ENCODE peak calls at places on chromosomes 13 and 19, in five cellular contexts. R is HAP-1, Q is fibroblast of lung, C is left ventricle myocardium inferior, M is cardiac muscle cell. Z is an unnamed sample.

GRCh38 chr19:14381689-14382474 is 638 bp downstream of the ADGRE5 start:
- DNase-seq in M (peak), R (peak), Q (peak), C (peak), Z (peak)

GRCh38 chr19:21877976-21878375 is 42.0 kb upstream of the ZNF43 start:
- DNase-seq in C (no peak), M (no peak), R (no peak), Q (no peak), Z (no peak)

GRCh38 chr19:55097864-55098715 is 19.3 kb downstream of the PPP1R12C start:
- DNase-seq in Q (no peak), M (no peak), R (no peak), C (no peak), Z (no peak)

GRCh38 chr13:25117312-25117711 is 21.4 kb downstream of the PABPC3 start:
- DNase-seq in M (no peak), C (no peak), R (no peak), Q (no peak), Z (no peak)

GRCh38 chr13:74325106-74325505 is 190.9 kb upstream of the KLF12 start:
- DNase-seq in M (peak), C (no peak), Q (peak), R (no peak), Z (peak)

GRCh38 chr19:13195678-13196077 is 45.5 kb downstream of the IER2 start:
- DNase-seq in Q (no peak), R (peak), C (no peak), M (no peak), Z (no peak)

GRCh38 chr13:44309771-44310767 is 63.6 kb upstream of the SERP2 start:
- DNase-seq in C (peak), Q (peak), R (no peak), M (no peak), Z (peak)

GRCh38 chr13:111652676-111653075 is 332.2 kb downstream of the TEX29 start:
- DNase-seq in R (no peak), Q (no peak), M (no peak), C (no peak), Z (no peak)

GRCh38 chr19:6925801-6926751 is 38.7 kb downstream of the ADGRE1 start:
- DNase-seq in R (no peak), M (no peak), C (no peak), Q (no peak), Z (no peak)

GRCh38 chr13:41597348-41598041 is 140.1 kb downstream of the RGCC start:
- DNase-seq in R (no peak), Q (peak), C (no peak), M (no peak), Z (no peak)

GRCh38 chr13:39417131-39417530 is 185.9 kb downstream of the LHFPL6 start:
- DNase-seq in Q (no peak), M (peak), C (no peak), R (peak), Z (no peak)
- H3K4me3 ChIP-seq in Q (peak), M (no peak), C (peak), R (peak), Z (no peak)

GRCh38 chr19:18576383-18576782 is 4.7 kb downstream of the UBA52 start:
- DNase-seq in M (no peak), Q (no peak), C (no peak), R (no peak), Z (no peak)
- H3K4me3 ChIP-seq in M (no peak), Q (no peak), C (no peak), R (no peak), Z (no peak)

DNA sequence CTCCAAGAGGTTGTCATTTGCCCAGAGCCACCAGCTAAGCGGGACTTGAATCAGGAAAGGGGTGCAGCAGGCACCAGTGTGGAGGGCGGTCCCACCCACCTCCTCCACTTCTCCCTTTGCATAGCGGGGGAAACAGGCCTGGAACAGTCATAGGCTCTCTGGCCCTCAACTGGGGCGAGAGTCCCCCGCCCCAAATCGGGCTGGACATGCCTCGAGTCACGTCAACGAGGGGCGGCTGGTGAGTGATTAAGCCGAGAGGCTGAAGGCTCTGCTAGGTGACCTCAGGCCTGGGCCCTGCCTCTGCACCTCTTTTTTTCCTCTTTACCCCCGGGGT is 398 bp upstream of the ARRDC2 start:
- DNase-seq in M (no peak), C (no peak), R (no peak), Q (no peak), Z (no peak)
- H3K4me3 ChIP-seq in M (peak), C (peak), R (no peak), Q (peak), Z (peak)

DNA sequence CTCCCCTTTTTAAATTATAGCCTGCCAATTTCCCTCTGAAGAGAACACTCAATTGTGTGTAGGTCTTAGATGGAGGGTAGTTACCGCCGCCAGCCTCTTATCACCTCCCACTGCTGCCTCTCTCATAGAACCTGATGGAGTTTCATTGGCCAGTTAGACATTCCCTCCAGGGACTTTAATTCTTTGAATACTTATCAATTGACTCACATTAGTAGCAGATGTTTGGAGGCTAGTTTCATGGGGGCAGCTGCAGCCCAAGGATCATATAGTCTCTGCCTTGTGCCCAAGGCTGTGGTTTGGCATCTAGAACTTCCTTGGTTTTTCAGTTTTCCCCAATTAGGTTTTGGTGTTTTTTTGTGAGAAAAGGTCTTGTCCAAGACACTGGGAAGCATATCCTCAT is 318.9 kb upstream of the HTR2A start:
- DNase-seq in Q (peak), R (no peak), C (no peak), M (peak), Z (no peak)
- H3K4me3 ChIP-seq in Q (no peak), R (no peak), C (no peak), M (no peak), Z (no peak)